ENCODE peak calls at places on chromosomes 2 and 18, in eight cellular contexts. One of them, this sample, is unnamed.

GRCh38 chr2:3595985-3596384 is 1.1 kb downstream of the COLEC11 start:
- DNase-seq in cardiac fibroblast: no peak
- DNase-seq in NCI-H1105 treated with DMSO at 0.1 percent for 48 hours: no peak
- DNase-seq in LHCN-M2: no peak
- DNase-seq in epithelial cell of esophagus: no peak
- DNase-seq in SHP77: no peak
- DNase-seq in activated T-cell treated with anti-CD3 and anti-CD28 coated beads, Interleukin-2, amount 50 U/mL, for 48 hours: peak
- DNase-seq in fibroblast of the aortic adventitia: no peak
- DNase-seq in this sample: no peak

GRCh38 chr2:193584001-193584400 is 1389.3 kb upstream of the TMEFF2 start:
- DNase-seq in epithelial cell of esophagus: peak
- DNase-seq in SHP77: peak
- DNase-seq in NCI-H1105 treated with DMSO at 0.1 percent for 48 hours: no peak
- DNase-seq in LHCN-M2: peak
- DNase-seq in activated T-cell treated with anti-CD3 and anti-CD28 coated beads, Interleukin-2, amount 50 U/mL, for 48 hours: no peak
- DNase-seq in fibroblast of the aortic adventitia: peak
- DNase-seq in cardiac fibroblast: peak
- DNase-seq in this sample: peak

GRCh38 chr2:237257471-237257951 is 156.5 kb downstream of the COL6A3 start:
- DNase-seq in NCI-H1105 treated with DMSO at 0.1 percent for 48 hours: no peak
- DNase-seq in cardiac fibroblast: peak
- DNase-seq in LHCN-M2: no peak
- DNase-seq in epithelial cell of esophagus: no peak
- DNase-seq in fibroblast of the aortic adventitia: peak
- DNase-seq in activated T-cell treated with anti-CD3 and anti-CD28 coated beads, Interleukin-2, amount 50 U/mL, for 48 hours: no peak
- DNase-seq in SHP77: no peak
- DNase-seq in this sample: peak

GRCh38 chr18:44819944-44820510 is 139.3 kb downstream of the SETBP1 start:
- DNase-seq in epithelial cell of esophagus: no peak
- DNase-seq in cardiac fibroblast: no peak
- DNase-seq in LHCN-M2: peak
- DNase-seq in fibroblast of the aortic adventitia: no peak
- DNase-seq in NCI-H1105 treated with DMSO at 0.1 percent for 48 hours: no peak
- DNase-seq in activated T-cell treated with anti-CD3 and anti-CD28 coated beads, Interleukin-2, amount 50 U/mL, for 48 hours: no peak
- DNase-seq in SHP77: peak
- DNase-seq in this sample: no peak

GRCh38 chr2:99863236-99863913 is 279.0 kb downstream of the AFF3 start:
- DNase-seq in SHP77: no peak
- DNase-seq in epithelial cell of esophagus: no peak
- DNase-seq in NCI-H1105 treated with DMSO at 0.1 percent for 48 hours: no peak
- DNase-seq in LHCN-M2: no peak
- DNase-seq in fibroblast of the aortic adventitia: no peak
- DNase-seq in activated T-cell treated with anti-CD3 and anti-CD28 coated beads, Interleukin-2, amount 50 U/mL, for 48 hours: no peak
- DNase-seq in cardiac fibroblast: no peak
- DNase-seq in this sample: peak

GRCh38 chr2:219997341-219997851 is 370.0 kb downstream of the SLC4A3 start:
- DNase-seq in activated T-cell treated with anti-CD3 and anti-CD28 coated beads, Interleukin-2, amount 50 U/mL, for 48 hours: peak
- DNase-seq in epithelial cell of esophagus: peak
- DNase-seq in fibroblast of the aortic adventitia: peak
- DNase-seq in NCI-H1105 treated with DMSO at 0.1 percent for 48 hours: peak
- DNase-seq in SHP77: peak
- DNase-seq in LHCN-M2: peak
- DNase-seq in cardiac fibroblast: peak
- DNase-seq in this sample: peak

GRCh38 chr2:26527726-26528125 is 49.8 kb upstream of the OTOF start:
- DNase-seq in activated T-cell treated with anti-CD3 and anti-CD28 coated beads, Interleukin-2, amount 50 U/mL, for 48 hours: no peak
- DNase-seq in NCI-H1105 treated with DMSO at 0.1 percent for 48 hours: no peak
- DNase-seq in SHP77: no peak
- DNase-seq in LHCN-M2: no peak
- DNase-seq in fibroblast of the aortic adventitia: no peak
- DNase-seq in cardiac fibroblast: no peak
- DNase-seq in epithelial cell of esophagus: no peak
- DNase-seq in this sample: no peak

GRCh38 chr2:10161961-10162441 is 39.5 kb downstream of the RRM2 start:
- DNase-seq in epithelial cell of esophagus: peak
- DNase-seq in activated T-cell treated with anti-CD3 and anti-CD28 coated beads, Interleukin-2, amount 50 U/mL, for 48 hours: peak
- DNase-seq in SHP77: no peak
- DNase-seq in NCI-H1105 treated with DMSO at 0.1 percent for 48 hours: peak
- DNase-seq in fibroblast of the aortic adventitia: no peak
- DNase-seq in cardiac fibroblast: peak
- DNase-seq in LHCN-M2: no peak
- DNase-seq in this sample: no peak

GRCh38 chr2:45210466-45211195 is 201.4 kb upstream of the SIX2 start:
- DNase-seq in activated T-cell treated with anti-CD3 and anti-CD28 coated beads, Interleukin-2, amount 50 U/mL, for 48 hours: no peak
- DNase-seq in cardiac fibroblast: peak
- DNase-seq in NCI-H1105 treated with DMSO at 0.1 percent for 48 hours: no peak
- DNase-seq in epithelial cell of esophagus: peak
- DNase-seq in SHP77: no peak
- DNase-seq in LHCN-M2: peak
- DNase-seq in fibroblast of the aortic adventitia: no peak
- DNase-seq in this sample: peak

GRCh38 chr2:129296401-129297343 is 682.8 kb upstream of the RAB6C start:
- DNase-seq in cardiac fibroblast: no peak
- DNase-seq in activated T-cell treated with anti-CD3 and anti-CD28 coated beads, Interleukin-2, amount 50 U/mL, for 48 hours: no peak
- DNase-seq in NCI-H1105 treated with DMSO at 0.1 percent for 48 hours: peak
- DNase-seq in LHCN-M2: no peak
- DNase-seq in SHP77: peak
- DNase-seq in fibroblast of the aortic adventitia: no peak
- DNase-seq in epithelial cell of esophagus: no peak
- DNase-seq in this sample: no peak

GRCh38 chr2:97863829-97864228 is 131.9 kb downstream of the TMEM131 start:
- DNase-seq in fibroblast of the aortic adventitia: no peak
- DNase-seq in epithelial cell of esophagus: no peak
- DNase-seq in LHCN-M2: no peak
- DNase-seq in NCI-H1105 treated with DMSO at 0.1 percent for 48 hours: no peak
- DNase-seq in SHP77: no peak
- DNase-seq in activated T-cell treated with anti-CD3 and anti-CD28 coated beads, Interleukin-2, amount 50 U/mL, for 48 hours: no peak
- DNase-seq in cardiac fibroblast: no peak
- DNase-seq in this sample: no peak

GRCh38 chr2:22579341-22579740 is 805.6 kb upstream of the KLHL29 start:
- DNase-seq in NCI-H1105 treated with DMSO at 0.1 percent for 48 hours: no peak
- DNase-seq in activated T-cell treated with anti-CD3 and anti-CD28 coated beads, Interleukin-2, amount 50 U/mL, for 48 hours: no peak
- DNase-seq in epithelial cell of esophagus: no peak
- DNase-seq in SHP77: no peak
- DNase-seq in cardiac fibroblast: no peak
- DNase-seq in LHCN-M2: no peak
- DNase-seq in fibroblast of the aortic adventitia: no peak
- DNase-seq in this sample: no peak

GRCh38 chr2:144364988-144365738 is 154.8 kb downstream of the ZEB2 start:
- DNase-seq in cardiac fibroblast: peak
- DNase-seq in epithelial cell of esophagus: peak
- DNase-seq in SHP77: no peak
- DNase-seq in fibroblast of the aortic adventitia: no peak
- DNase-seq in LHCN-M2: peak
- DNase-seq in activated T-cell treated with anti-CD3 and anti-CD28 coated beads, Interleukin-2, amount 50 U/mL, for 48 hours: no peak
- DNase-seq in NCI-H1105 treated with DMSO at 0.1 percent for 48 hours: no peak
- DNase-seq in this sample: peak

GRCh38 chr18:4631239-4631638 is 176.1 kb upstream of the DLGAP1 start:
- DNase-seq in SHP77: no peak
- DNase-seq in fibroblast of the aortic adventitia: no peak
- DNase-seq in NCI-H1105 treated with DMSO at 0.1 percent for 48 hours: no peak
- DNase-seq in cardiac fibroblast: no peak
- DNase-seq in LHCN-M2: no peak
- DNase-seq in epithelial cell of esophagus: no peak
- DNase-seq in activated T-cell treated with anti-CD3 and anti-CD28 coated beads, Interleukin-2, amount 50 U/mL, for 48 hours: no peak
- DNase-seq in this sample: no peak

GRCh38 chr2:219384083-219384713 is 3.5 kb downstream of the DNPEP start:
- DNase-seq in epithelial cell of esophagus: no peak
- DNase-seq in LHCN-M2: no peak
- DNase-seq in cardiac fibroblast: no peak
- DNase-seq in SHP77: no peak
- DNase-seq in fibroblast of the aortic adventitia: no peak
- DNase-seq in activated T-cell treated with anti-CD3 and anti-CD28 coated beads, Interleukin-2, amount 50 U/mL, for 48 hours: no peak
- DNase-seq in NCI-H1105 treated with DMSO at 0.1 percent for 48 hours: no peak
- DNase-seq in this sample: no peak

GRCh38 chr2:239298126-239298804 is 102.6 kb downstream of the HDAC4 start:
- DNase-seq in cardiac fibroblast: no peak
- DNase-seq in epithelial cell of esophagus: no peak
- DNase-seq in fibroblast of the aortic adventitia: no peak
- DNase-seq in NCI-H1105 treated with DMSO at 0.1 percent for 48 hours: no peak
- DNase-seq in activated T-cell treated with anti-CD3 and anti-CD28 coated beads, Interleukin-2, amount 50 U/mL, for 48 hours: peak
- DNase-seq in SHP77: no peak
- DNase-seq in LHCN-M2: no peak
- DNase-seq in this sample: peak

GRCh38 chr2:197710424-197711042 is 5.4 kb downstream of the MARS2 start:
- DNase-seq in NCI-H1105 treated with DMSO at 0.1 percent for 48 hours: no peak
- DNase-seq in epithelial cell of esophagus: no peak
- DNase-seq in activated T-cell treated with anti-CD3 and anti-CD28 coated beads, Interleukin-2, amount 50 U/mL, for 48 hours: peak
- DNase-seq in LHCN-M2: no peak
- DNase-seq in cardiac fibroblast: no peak
- DNase-seq in SHP77: no peak
- DNase-seq in fibroblast of the aortic adventitia: no peak
- DNase-seq in this sample: no peak

GRCh38 chr2:221211653-221212052 is 360.5 kb downstream of the EPHA4 start:
- DNase-seq in activated T-cell treated with anti-CD3 and anti-CD28 coated beads, Interleukin-2, amount 50 U/mL, for 48 hours: no peak
- DNase-seq in fibroblast of the aortic adventitia: no peak
- DNase-seq in SHP77: no peak
- DNase-seq in LHCN-M2: no peak
- DNase-seq in epithelial cell of esophagus: no peak
- DNase-seq in NCI-H1105 treated with DMSO at 0.1 percent for 48 hours: no peak
- DNase-seq in cardiac fibroblast: no peak
- DNase-seq in this sample: no peak

GRCh38 chr2:162114291-162114690 is 37.8 kb downstream of the GCG start:
- DNase-seq in NCI-H1105 treated with DMSO at 0.1 percent for 48 hours: no peak
- DNase-seq in activated T-cell treated with anti-CD3 and anti-CD28 coated beads, Interleukin-2, amount 50 U/mL, for 48 hours: no peak
- DNase-seq in SHP77: no peak
- DNase-seq in LHCN-M2: peak
- DNase-seq in cardiac fibroblast: peak
- DNase-seq in fibroblast of the aortic adventitia: peak
- DNase-seq in epithelial cell of esophagus: no peak
- DNase-seq in this sample: no peak

GRCh38 chr2:21055879-21056790 is 12.3 kb upstream of the APOB start:
- DNase-seq in NCI-H1105 treated with DMSO at 0.1 percent for 48 hours: no peak
- DNase-seq in LHCN-M2: no peak
- DNase-seq in fibroblast of the aortic adventitia: no peak
- DNase-seq in epithelial cell of esophagus: no peak
- DNase-seq in cardiac fibroblast: no peak
- DNase-seq in activated T-cell treated with anti-CD3 and anti-CD28 coated beads, Interleukin-2, amount 50 U/mL, for 48 hours: no peak
- DNase-seq in SHP77: no peak
- DNase-seq in this sample: no peak

GRCh38 chr18:42936289-42936688 is 179.2 kb downstream of the RIT2 start:
- DNase-seq in activated T-cell treated with anti-CD3 and anti-CD28 coated beads, Interleukin-2, amount 50 U/mL, for 48 hours: no peak
- DNase-seq in LHCN-M2: no peak
- DNase-seq in SHP77: no peak
- DNase-seq in cardiac fibroblast: no peak
- DNase-seq in epithelial cell of esophagus: no peak
- DNase-seq in fibroblast of the aortic adventitia: no peak
- DNase-seq in NCI-H1105 treated with DMSO at 0.1 percent for 48 hours: no peak
- DNase-seq in this sample: no peak

GRCh38 chr2:154455871-154456270 is 242.6 kb upstream of the KCNJ3 start:
- DNase-seq in cardiac fibroblast: peak
- DNase-seq in NCI-H1105 treated with DMSO at 0.1 percent for 48 hours: no peak
- DNase-seq in LHCN-M2: peak
- DNase-seq in epithelial cell of esophagus: no peak
- DNase-seq in SHP77: no peak
- DNase-seq in activated T-cell treated with anti-CD3 and anti-CD28 coated beads, Interleukin-2, amount 50 U/mL, for 48 hours: no peak
- DNase-seq in fibroblast of the aortic adventitia: peak
- DNase-seq in this sample: no peak

GRCh38 chr2:232512557-232512956 is 7.6 kb upstream of the PRSS56 start:
- DNase-seq in LHCN-M2: no peak
- DNase-seq in NCI-H1105 treated with DMSO at 0.1 percent for 48 hours: no peak
- DNase-seq in cardiac fibroblast: no peak
- DNase-seq in SHP77: no peak
- DNase-seq in epithelial cell of esophagus: no peak
- DNase-seq in fibroblast of the aortic adventitia: no peak
- DNase-seq in activated T-cell treated with anti-CD3 and anti-CD28 coated beads, Interleukin-2, amount 50 U/mL, for 48 hours: no peak
- DNase-seq in this sample: no peak

GRCh38 chr2:3516831-3517230 is 2.5 kb downstream of the ADI1 start:
- DNase-seq in LHCN-M2: no peak
- DNase-seq in cardiac fibroblast: no peak
- DNase-seq in NCI-H1105 treated with DMSO at 0.1 percent for 48 hours: no peak
- DNase-seq in fibroblast of the aortic adventitia: no peak
- DNase-seq in SHP77: no peak
- DNase-seq in activated T-cell treated with anti-CD3 and anti-CD28 coated beads, Interleukin-2, amount 50 U/mL, for 48 hours: no peak
- DNase-seq in epithelial cell of esophagus: no peak
- DNase-seq in this sample: no peak

GRCh38 chr18:59141294-59142068 is 1.8 kb downstream of the SEC11C start:
- DNase-seq in LHCN-M2: no peak
- DNase-seq in SHP77: peak
- DNase-seq in activated T-cell treated with anti-CD3 and anti-CD28 coated beads, Interleukin-2, amount 50 U/mL, for 48 hours: no peak
- DNase-seq in fibroblast of the aortic adventitia: no peak
- DNase-seq in NCI-H1105 treated with DMSO at 0.1 percent for 48 hours: peak
- DNase-seq in cardiac fibroblast: no peak
- DNase-seq in epithelial cell of esophagus: no peak
- DNase-seq in this sample: no peak

GRCh38 chr2:100291152-100291970 is 30.9 kb downstream of the LONRF2 start:
- DNase-seq in NCI-H1105 treated with DMSO at 0.1 percent for 48 hours: no peak
- DNase-seq in cardiac fibroblast: peak
- DNase-seq in SHP77: peak
- DNase-seq in fibroblast of the aortic adventitia: peak
- DNase-seq in activated T-cell treated with anti-CD3 and anti-CD28 coated beads, Interleukin-2, amount 50 U/mL, for 48 hours: peak
- DNase-seq in epithelial cell of esophagus: peak
- DNase-seq in LHCN-M2: peak
- DNase-seq in this sample: peak

GRCh38 chr2:16168506-16169264 is 228.3 kb downstream of the MYCN start:
- DNase-seq in NCI-H1105 treated with DMSO at 0.1 percent for 48 hours: no peak
- DNase-seq in LHCN-M2: no peak
- DNase-seq in epithelial cell of esophagus: no peak
- DNase-seq in cardiac fibroblast: no peak
- DNase-seq in fibroblast of the aortic adventitia: no peak
- DNase-seq in SHP77: no peak
- DNase-seq in activated T-cell treated with anti-CD3 and anti-CD28 coated beads, Interleukin-2, amount 50 U/mL, for 48 hours: no peak
- DNase-seq in this sample: no peak